ENCODE peak calls at places on chromosomes 4 and X, in seven cellular contexts. W is colonic mucosa; C is H7; X is immature natural killer cell; P is naive thymus-derived CD4-positive, alpha-beta T cell; Z is NCI-H345; H is neuronal stem cell. U is an unnamed sample.

GRCh38 chr4:185204238-185204910 is 574 bp upstream of the CFAP97 start:
- DNase-seq in W (peak; percentile 44), C (no peak), X (no peak), P (no peak), Z (peak; percentile 7), H (no peak), U (no peak)

GRCh38 chr4:126701756-126702155 is 931.0 kb upstream of the INTU start:
- DNase-seq in W (no peak), C (no peak), X (no peak), P (no peak), Z (no peak), H (no peak), U (no peak)

GRCh38 chr4:134027931-134028330 is 173.7 kb downstream of the PABPC4L start:
- DNase-seq in W (no peak), C (no peak), X (no peak), P (no peak), Z (peak; percentile 13), H (no peak), U (no peak)

GRCh38 chrX:9646471-9647038 is 119.1 kb downstream of the GPR143 start:
- DNase-seq in W (no peak), C (no peak), X (no peak), P (no peak), Z (no peak), H (no peak), U (no peak)

GRCh38 chrX:11722304-11722703 is 35.7 kb upstream of the MSL3 start:
- DNase-seq in W (no peak), C (no peak), X (no peak), P (no peak), Z (no peak), H (no peak), U (no peak)

GRCh38 chrX:69280956-69281355 is 115.7 kb upstream of the PJA1 start:
- DNase-seq in W (no peak), C (no peak), X (no peak), P (no peak), Z (no peak), H (no peak), U (no peak)

GRCh38 chr4:173051697-173052096 is 116.9 kb upstream of the GALNT7 start:
- DNase-seq in W (no peak), C (no peak), X (no peak), P (no peak), Z (no peak), H (no peak), U (no peak)

GRCh38 chr4:126888968-126889367 is 743.8 kb upstream of the INTU start:
- DNase-seq in W (no peak), C (no peak), X (no peak), P (no peak), Z (no peak), H (no peak), U (no peak)

GRCh38 chr4:106898621-106899230 is 137.4 kb downstream of the DKK2 start:
- DNase-seq in W (peak; percentile 46), C (peak; percentile 33), X (no peak), P (no peak), Z (peak; percentile 13), H (peak; percentile 50), U (peak; percentile 67)

GRCh38 chr4:108170729-108171540 is 2.2 kb upstream of the LEF1 start:
- DNase-seq in W (no peak), C (peak; percentile 69), X (no peak), P (no peak), Z (no peak), H (peak; percentile 30), U (no peak)

GRCh38 chr4:23061431-23061830 is 368.7 kb downstream of the GBA3 start:
- DNase-seq in W (peak; percentile 58), C (no peak), X (no peak), P (no peak), Z (no peak), H (no peak), U (peak; percentile 51)

GRCh38 chr4:80434238-80434637 is 98.7 kb downstream of the CFAP299 start:
- DNase-seq in W (no peak), C (no peak), X (no peak), P (no peak), Z (no peak), H (no peak), U (no peak)

GRCh38 chr4:10093801-10094552 is 22.6 kb downstream of the WDR1 start:
- DNase-seq in W (no peak), C (no peak), X (no peak), P (no peak), Z (no peak), H (no peak), U (no peak)

GRCh38 chrX:68932611-68933010 is 103.8 kb downstream of the EFNB1 start:
- DNase-seq in W (no peak), C (no peak), X (no peak), P (no peak), Z (no peak), H (no peak), U (no peak)

GRCh38 chr4:24477919-24478318 is 106.4 kb downstream of the DHX15 start:
- DNase-seq in W (no peak), C (peak; percentile 51), X (no peak), P (no peak), Z (no peak), H (no peak), U (no peak)

GRCh38 chrX:32530802-32531403 is 680.4 kb downstream of the DMD start:
- DNase-seq in W (peak; percentile 31), C (no peak), X (peak; percentile 7), P (peak; percentile 3), Z (peak; percentile 54), H (peak; percentile 17), U (peak; percentile 62)

GRCh38 chr4:145260091-145260490 is 79.7 kb upstream of the OTUD4 start:
- DNase-seq in W (no peak), C (peak; percentile 13), X (no peak), P (no peak), Z (no peak), H (no peak), U (no peak)

GRCh38 chr4:15100994-15101695 is 98.9 kb downstream of the CPEB2 start:
- DNase-seq in W (no peak), C (no peak), X (no peak), P (no peak), Z (no peak), H (no peak), U (no peak)

GRCh38 chrX:10922158-10922557 is 189.0 kb upstream of the HCCS start:
- DNase-seq in W (no peak), C (no peak), X (no peak), P (no peak), Z (no peak), H (no peak), U (peak; percentile 15)

GRCh38 chrX:22060451-22060940 is 28.4 kb downstream of the PHEX start:
- DNase-seq in W (no peak), C (no peak), X (no peak), P (no peak), Z (no peak), H (no peak), U (no peak)

GRCh38 chr4:156805696-156806095 is 165.9 kb downstream of the PDGFC start:
- DNase-seq in W (no peak), C (no peak), X (no peak), P (no peak), Z (no peak), H (no peak), U (no peak)

GRCh38 chrX:39613997-39614679 is 483.6 kb downstream of the BCOR start:
- DNase-seq in W (no peak), C (peak; percentile 86), X (no peak), P (no peak), Z (peak; percentile 33), H (no peak), U (peak; percentile 94)

GRCh38 chr4:177696438-177696966 is 254.3 kb upstream of the AGA start:
- DNase-seq in W (no peak), C (peak; percentile 24), X (no peak), P (no peak), Z (no peak), H (no peak), U (no peak)

GRCh38 chr4:76694056-76694455 is 203.9 kb downstream of the SOWAHB start:
- DNase-seq in W (no peak), C (no peak), X (no peak), P (no peak), Z (no peak), H (no peak), U (no peak)

GRCh38 chrX:110669572-110669971 is 126.0 kb downstream of the CHRDL1 start:
- DNase-seq in W (no peak), C (no peak), X (no peak), P (no peak), Z (no peak), H (no peak), U (no peak)

GRCh38 chrX:133151320-133151719 is 54.4 kb upstream of the USP26 start:
- DNase-seq in W (peak; percentile 51), C (no peak), X (no peak), P (no peak), Z (no peak), H (no peak), U (peak; percentile 20)